ENCODE peak calls at places on chromosomes 11 and 22, in five cellular contexts. I is GM23338, A is left lung, Y is A549, K is fibroblast of lung. T is an unnamed sample.
A peak's percentile ranks its signal among the peaks of the same experiment; 100 is the strongest.

GRCh38 chr22:41725510-41726110 is 26.3 kb downstream of the MEI1 start:
- DNase-seq in I (no peak), A (no peak), Y (no peak), K (no peak), T (no peak)

GRCh38 chr11:14357843-14358728 is 897 bp downstream of the RRAS2 start:
- DNase-seq in I (peak; percentile 91), Y (peak; percentile 58), A (peak; percentile 52), K (peak; percentile 62), T (no peak)

GRCh38 chr11:30522825-30523224 is 63.3 kb downstream of the MPPED2 start:
- DNase-seq in I (no peak), K (no peak), A (no peak), Y (no peak), T (no peak)

GRCh38 chr11:1827095-1827797 is 7.5 kb upstream of the SYT8 start:
- DNase-seq in A (peak; percentile 80), Y (peak; percentile 55), K (peak; percentile 74), I (no peak), T (no peak)

GRCh38 chr11:75320643-75321042 is 30.8 kb downstream of the ARRB1 start:
- DNase-seq in K (no peak), Y (no peak), A (no peak), I (no peak), T (no peak)

GRCh38 chr22:23029521-23030228 is 40.6 kb upstream of the GNAZ start:
- DNase-seq in Y (no peak), A (no peak), K (no peak), I (no peak), T (no peak)

GRCh38 chr11:121452609-121453150 is at the start of gene SORL1-AS1:
- DNase-seq in I (peak; percentile 54), A (no peak), K (no peak), Y (peak; percentile 12), T (no peak)

GRCh38 chr11:108170191-108170590 is 48.8 kb downstream of the ACAT1 start:
- DNase-seq in I (no peak), A (no peak), Y (no peak), K (no peak), T (no peak)

GRCh38 chr11:82718307-82718706 is 15.4 kb downstream of the FAM181B start:
- DNase-seq in A (no peak), K (peak; percentile 68), I (peak; percentile 85), Y (peak; percentile 61), T (no peak)

GRCh38 chr11:56271092-56271491 is 2.9 kb upstream of the OR5T1 start:
- DNase-seq in I (peak; percentile 56), A (no peak), K (no peak), Y (no peak), T (no peak)

GRCh38 chr22:38873469-38874411 is 1.7 kb upstream of the CBX6 start:
- DNase-seq in K (no peak), I (no peak), Y (no peak), A (no peak), T (no peak)

GRCh38 chr11:123020968-123021367 is 39.3 kb upstream of the BSX start:
- DNase-seq in Y (peak; percentile 77), A (peak; percentile 41), K (peak; percentile 57), I (peak; percentile 88), T (no peak)

GRCh38 chr11:92510591-92510990 is 286.0 kb downstream of the FAT3 start:
- DNase-seq in A (no peak), Y (no peak), I (no peak), K (no peak), T (no peak)

GRCh38 chr11:92504004-92504403 is 279.4 kb downstream of the FAT3 start:
- DNase-seq in Y (no peak), A (no peak), I (no peak), K (no peak), T (no peak)

GRCh38 chr11:92504534-92504933 is 279.9 kb downstream of the FAT3 start:
- DNase-seq in K (no peak), A (no peak), I (no peak), Y (no peak), T (peak; percentile 0)

GRCh38 chr11:92501346-92501745 is 276.7 kb downstream of the FAT3 start:
- DNase-seq in Y (no peak), A (no peak), K (no peak), I (no peak), T (no peak)

DNA sequence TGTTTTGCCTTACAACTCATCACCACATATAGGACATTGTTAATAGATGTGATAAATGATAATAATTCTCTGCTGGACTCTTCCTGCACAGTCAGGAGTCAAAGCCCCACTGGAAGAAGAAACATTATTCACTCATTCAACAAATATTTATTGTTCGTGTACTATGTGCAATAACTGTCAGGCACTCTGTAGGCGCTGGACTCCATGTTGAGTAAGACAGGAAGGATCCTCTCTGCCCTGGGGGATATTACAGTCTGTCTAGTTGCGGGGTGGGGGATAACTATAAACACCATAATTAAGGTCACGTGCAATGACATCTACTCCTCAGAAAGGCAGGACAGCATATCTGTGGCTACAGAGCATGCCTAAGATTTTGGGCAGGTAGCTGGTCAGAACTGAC is 281.1 kb downstream of the FAT3 start:
- DNase-seq in A (no peak), K (no peak), Y (no peak), I (no peak), T (no peak)
- TF ChIP-seq CTCF in A (no peak), K (no peak), Y (no peak), I (no peak), T (no peak)

DNA sequence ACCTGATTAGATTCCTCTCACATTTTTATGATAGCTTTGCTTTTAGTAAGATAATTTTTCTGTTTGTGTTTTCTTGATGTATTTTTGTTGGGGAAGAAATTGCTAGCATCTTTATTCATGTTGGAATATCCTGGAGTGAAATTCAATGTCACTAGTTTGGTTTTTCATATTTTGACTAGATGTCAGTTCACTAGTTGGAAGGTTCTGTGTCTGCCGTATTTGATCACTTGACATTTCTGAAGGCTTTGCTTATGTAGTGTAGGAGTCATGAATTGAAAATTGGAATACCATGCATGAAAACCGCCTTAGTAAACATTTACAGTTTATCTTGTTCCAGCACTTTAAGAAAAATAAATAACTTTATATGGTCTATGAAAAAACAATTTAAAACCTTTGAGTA is 348.4 kb downstream of the AASDHPPT start:
- DNase-seq in I (no peak), A (no peak), Y (no peak), K (no peak), T (peak; percentile 59)
- H3K4me3 ChIP-seq in I (no peak overlapping the region), A (no peak overlapping the region), Y (no peak overlapping the region), K (no peak overlapping the region), T (no peak overlapping the region)

GRCh38 chr22:19927696-19928095 is 13.9 kb upstream of the COMT start:
- DNase-seq in I (no peak), A (no peak), Y (no peak), K (no peak), T (no peak)
- TF ChIP-seq CTCF in I (no peak), A (no peak), Y (no peak), K (no peak), T (no peak)

GRCh38 chr11:35303596-35304392 is 115.6 kb downstream of the SLC1A2 start:
- DNase-seq in A (peak; percentile 76), I (no peak), K (peak; percentile 98), Y (peak; percentile 55), T (no peak)

GRCh38 chr11:35304393-35304790 is 115.0 kb downstream of the SLC1A2 start:
- DNase-seq in A (no peak), I (no peak), K (peak; percentile 72), Y (peak; percentile 24), T (peak; percentile 93)

GRCh38 chr11:35307221-35307621 is 112.1 kb downstream of the SLC1A2 start:
- DNase-seq in A (no peak), K (no peak), Y (no peak), I (no peak), T (no peak)

GRCh38 chr11:35305670-35306382 is 113.5 kb downstream of the SLC1A2 start:
- DNase-seq in A (peak; percentile 46), K (peak; percentile 77), I (peak; percentile 84), Y (peak; percentile 46), T (no peak)

GRCh38 chr11:35304900-35305299 is 114.5 kb downstream of the SLC1A2 start:
- DNase-seq in K (peak; percentile 21), I (no peak), Y (no peak), A (no peak), T (no peak)
- H3K4me3 ChIP-seq in K (no peak overlapping the region), I (no peak overlapping the region), Y (no peak overlapping the region), A (no peak overlapping the region), T (no peak overlapping the region)

GRCh38 chr11:102661040-102661439 is 35.9 kb upstream of the MMP20 start:
- DNase-seq in I (no peak), Y (no peak), A (no peak), K (no peak), T (no peak)

GRCh38 chr11:102666331-102666957 is 39.1 kb downstream of the MMP27 start:
- DNase-seq in Y (peak; percentile 13), I (peak; percentile 74), K (peak; percentile 70), A (no peak), T (peak; percentile 22)

GRCh38 chr11:102669664-102670063 is 35.9 kb downstream of the MMP27 start:
- DNase-seq in K (no peak), I (no peak), A (no peak), Y (no peak), T (no peak)

GRCh38 chr11:102662607-102663006 is 37.5 kb upstream of the MMP20 start:
- DNase-seq in K (no peak), I (no peak), A (no peak), Y (no peak), T (peak; percentile 4)

GRCh38 chr11:102664001-102664752 is 39.0 kb upstream of the MMP20 start:
- DNase-seq in K (no peak), A (no peak), Y (no peak), I (peak; percentile 45), T (no peak)
- TF ChIP-seq CTCF in K (no peak), A (no peak), Y (no peak), I (peak; percentile 73), T (no peak)

DNA sequence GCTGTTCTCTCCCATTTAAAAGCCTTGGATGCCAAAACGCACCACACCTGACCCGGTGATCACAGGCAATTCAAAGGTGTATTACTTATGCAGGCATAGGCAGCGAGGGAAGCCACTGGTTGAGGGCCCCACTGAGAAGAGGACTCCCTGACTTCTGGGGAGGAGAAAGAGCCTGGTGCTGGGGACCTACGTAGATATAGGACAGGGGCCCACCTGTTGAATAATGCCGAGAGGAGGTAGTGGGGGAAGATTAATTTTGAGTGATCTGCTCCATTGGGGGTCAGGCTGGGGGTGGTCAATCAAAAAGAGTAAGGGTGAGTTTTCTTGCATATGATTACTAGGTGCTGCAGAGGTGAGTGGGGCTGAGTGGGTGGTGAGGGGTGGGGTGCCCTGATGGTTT is 7.8 kb downstream of the LMO2 start:
- DNase-seq in Y (no peak), A (no peak), I (no peak), K (no peak), T (no peak)
- H3K4me3 ChIP-seq in Y (no peak overlapping the region), A (no peak overlapping the region), I (no peak overlapping the region), K (no peak overlapping the region), T (no peak overlapping the region)

GRCh38 chr11:19323502-19323901 is 82.8 kb upstream of the E2F8 start:
- DNase-seq in A (no peak), K (peak; percentile 26), I (no peak), Y (no peak), T (no peak)
- TF ChIP-seq CTCF in A (no peak), K (no peak), I (peak; percentile 45), Y (peak; percentile 15), T (no peak)